ENCODE peak calls at places on chromosomes 16 and 17, in ten cellular contexts. R is prostate gland, V is tibial nerve, Y is heart left ventricle, I is transverse colon, U is stomach, X is A549, Z is adrenal gland, N is spleen, O is uterus. B is an unnamed sample.
A peak's percentile ranks its signal among the peaks of the same experiment; 100 is the strongest.

GRCh38 chr16:67825906-67826305 is 16.2 kb upstream of the THAP11 start:
- DNase-seq in R (no peak), V (no peak), Y (no peak), I (no peak), U (no peak), X (no peak), Z (no peak), N (no peak), O (no peak), B (no peak)

GRCh38 chr16:23578096-23578830 is 17.9 kb downstream of the NDUFAB1 start:
- DNase-seq in R (no peak), V (no peak), Y (no peak), I (no peak), U (no peak), X (no peak), Z (no peak), N (no peak), O (no peak), B (no peak)

GRCh38 chr16:70574595-70575271 is 51.1 kb downstream of the SF3B3 start:
- DNase-seq in R (no peak), V (no peak), Y (no peak), I (no peak), U (no peak), X (no peak), Z (no peak), N (no peak), O (no peak), B (no peak)

GRCh38 chr17:58084317-58084981 is 1.2 kb downstream of the DYNLL2 start:
- DNase-seq in R (peak; percentile 46), V (peak; percentile 17), Y (no peak), I (peak; percentile 47), U (peak; percentile 61), X (peak; percentile 61), Z (peak; percentile 66), N (peak; percentile 77), O (peak; percentile 33), B (peak; percentile 50)

GRCh38 chr17:77495575-77495974 is 354.8 kb downstream of the SEC14L1 start:
- DNase-seq in R (no peak), V (no peak), Y (peak; percentile 13), I (peak; percentile 5), U (no peak), X (no peak), Z (no peak), N (peak; percentile 69), O (no peak), B (peak; percentile 37)

GRCh38 chr17:17933775-17934174 is 38.4 kb downstream of the TOM1L2 start:
- DNase-seq in R (no peak), V (no peak), Y (no peak), I (no peak), U (no peak), X (no peak), Z (no peak), N (no peak), O (no peak), B (no peak)

GRCh38 chr17:65249774-65250173 is 112.6 kb downstream of the RGS9 start:
- DNase-seq in R (no peak), V (no peak), Y (no peak), I (no peak), U (no peak), X (peak; percentile 19), Z (no peak), N (no peak), O (no peak), B (no peak)

GRCh38 chr17:28937044-28937729 is 14.1 kb downstream of the PHF12 start:
- DNase-seq in R (peak; percentile 84), V (peak; percentile 51), Y (no peak), I (no peak), U (no peak), X (no peak), Z (no peak), N (no peak), O (no peak), B (no peak)

GRCh38 chr16:75263291-75263962 is 12.0 kb upstream of the BCAR1 start:
- DNase-seq in R (no peak), V (no peak), Y (no peak), I (no peak), U (no peak), X (no peak), Z (peak; percentile 74), N (no peak), O (peak; percentile 17), B (no peak)

GRCh38 chr16:9109255-9109654 is 17.8 kb downstream of the HAPSTR1 start:
- DNase-seq in R (no peak), V (no peak), Y (no peak), I (no peak), U (no peak), X (no peak), Z (no peak), N (no peak), O (no peak), B (no peak)

GRCh38 chr17:77318021-77318420 is 177.3 kb downstream of the SEC14L1 start:
- DNase-seq in R (no peak), V (no peak), Y (no peak), I (peak; percentile 8), U (no peak), X (no peak), Z (no peak), N (peak; percentile 57), O (no peak), B (no peak)

GRCh38 chr16:57356547-57356946 is 2.0 kb upstream of the CCL22 start:
- DNase-seq in R (no peak), V (no peak), Y (no peak), I (no peak), U (peak; percentile 8), X (no peak), Z (no peak), N (no peak), O (no peak), B (no peak)

GRCh38 chr16:57355898-57356414 is 2.6 kb upstream of the CCL22 start:
- DNase-seq in R (no peak), V (no peak), Y (no peak), I (no peak), U (peak; percentile 4), X (no peak), Z (no peak), N (no peak), O (no peak), B (no peak)

GRCh38 chr16:57360321-57360935 is 1.8 kb downstream of the CCL22 start:
- DNase-seq in R (no peak), V (no peak), Y (no peak), I (no peak), U (no peak), X (no peak), Z (no peak), N (peak; percentile 59), O (no peak), B (no peak)

GRCh38 chr16:57357330-57358151 is 1.0 kb upstream of the CCL22 start:
- DNase-seq in R (no peak), V (no peak), Y (no peak), I (no peak), U (peak; percentile 20), X (no peak), Z (no peak), N (no peak), O (no peak), B (no peak)

DNA sequence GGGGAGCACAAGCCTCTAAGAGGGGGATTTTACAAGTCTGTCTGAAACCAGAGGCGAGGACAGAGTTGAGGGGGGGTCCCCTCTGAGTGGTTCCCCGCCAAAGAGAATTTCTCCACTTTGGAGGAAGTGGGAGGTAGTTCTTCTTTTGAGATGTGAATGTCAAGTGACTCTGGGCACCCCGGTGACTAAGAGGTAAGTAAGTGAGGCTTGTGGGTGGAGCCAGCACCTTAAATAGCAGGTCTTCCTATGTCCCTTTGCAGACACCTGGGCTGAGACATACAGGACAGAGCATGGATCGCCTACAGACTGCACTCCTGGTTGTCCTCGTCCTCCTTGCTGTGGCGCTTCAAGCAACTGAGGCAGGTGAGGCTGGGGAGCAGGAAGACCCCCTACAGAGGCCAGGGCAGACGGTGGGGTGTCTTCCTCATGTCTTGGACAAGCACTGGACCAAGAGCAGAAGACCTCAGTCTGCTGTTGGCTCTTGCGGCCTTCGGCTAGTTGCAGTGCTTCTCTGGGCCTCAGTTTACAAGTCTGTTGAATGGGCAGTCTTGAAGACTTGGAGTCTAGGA is at the start of gene CCL22:
- DNase-seq in R (no peak), V (no peak), Y (no peak), I (no peak), U (peak; percentile 26), X (no peak), Z (no peak), N (no peak), O (no peak), B (no peak)
- TF ChIP-seq POLR2A in R (no peak), V (no peak), Y (no peak), I (no peak), U (no peak), X (no peak), Z (no peak), N (no peak), O (no peak), B (no peak)

DNA sequence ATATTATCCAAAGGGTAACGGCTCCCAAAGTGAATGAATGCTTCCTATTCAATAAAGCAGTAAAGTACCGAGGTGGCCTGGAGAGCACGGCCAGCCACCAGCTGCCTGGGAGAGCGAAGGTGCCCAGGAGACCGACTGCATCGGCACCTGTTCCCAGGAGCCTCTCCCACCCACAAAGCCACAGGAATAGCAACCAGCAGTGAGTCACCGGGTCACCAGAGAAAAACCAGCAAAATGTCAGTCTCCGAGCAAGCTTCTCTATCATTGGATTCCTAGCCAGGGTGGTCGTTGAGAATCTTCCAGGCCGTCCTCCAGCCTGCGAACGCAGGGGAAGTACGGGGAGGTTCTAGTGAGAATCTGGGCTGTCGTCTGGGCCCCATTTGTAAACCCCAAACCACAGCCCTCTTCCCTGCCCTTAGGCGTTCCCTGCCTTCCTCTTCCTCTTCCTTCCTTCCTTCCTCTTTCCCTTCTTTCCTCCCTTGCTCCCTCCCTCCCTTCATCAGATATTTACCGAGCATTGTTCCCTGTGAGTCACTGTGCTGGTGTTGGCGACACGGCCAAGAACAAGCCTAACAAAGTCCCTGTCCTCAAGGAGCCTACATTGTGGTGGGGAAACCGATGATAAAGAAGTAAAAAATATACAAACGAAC is 114.6 kb downstream of the SLC39A11 start:
- DNase-seq in R (no peak), V (no peak), Y (no peak), I (no peak), U (no peak), X (no peak), Z (no peak), N (no peak), O (no peak), B (no peak)
- H3K27ac ChIP-seq in R (no peak overlapping the region), V (no peak overlapping the region), Y (peak overlapping the region; percentile 28), I (no peak overlapping the region), U (peak overlapping the region; percentile 84), X (no peak overlapping the region), Z (no peak overlapping the region), N (no peak overlapping the region), O (no peak overlapping the region), B (no peak overlapping the region)

GRCh38 chr17:42313389-42313772 is 25.1 kb downstream of the STAT5A start:
- DNase-seq in R (no peak), V (no peak), Y (no peak), I (no peak), U (no peak), X (no peak), Z (no peak), N (no peak), O (no peak), B (no peak)
- TF ChIP-seq POLR2A in R (no peak), V (no peak), Y (no peak), I (no peak), U (no peak), X (no peak), Z (no peak), N (no peak), O (no peak), B (no peak)

DNA sequence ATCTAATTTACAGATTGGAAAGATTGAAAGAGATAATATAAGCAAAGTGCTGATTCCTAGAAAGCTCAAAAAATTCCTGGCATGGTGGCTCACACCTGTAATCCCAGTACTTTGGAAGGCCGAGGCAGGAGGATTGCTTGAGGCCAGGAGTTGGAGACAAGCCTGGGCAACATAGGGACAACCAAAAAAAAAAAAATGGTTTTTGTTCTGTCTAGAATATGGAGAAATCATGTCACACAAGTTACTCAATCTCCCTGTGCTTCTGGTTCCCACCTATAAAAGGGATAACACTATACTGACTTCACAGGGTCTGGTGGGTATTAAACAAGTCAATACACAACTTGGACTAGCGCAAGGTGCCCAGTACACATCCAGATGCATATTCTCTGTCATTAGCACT is 18.4 kb downstream of the ARHGAP17 start:
- DNase-seq in R (no peak), V (no peak), Y (no peak), I (no peak), U (no peak), X (no peak), Z (no peak), N (no peak), O (no peak), B (no peak)
- H3K27ac ChIP-seq in R (no peak overlapping the region), V (no peak overlapping the region), Y (peak overlapping the region; percentile 83), I (no peak overlapping the region), U (no peak overlapping the region), X (no peak overlapping the region), Z (no peak overlapping the region), N (no peak overlapping the region), O (no peak overlapping the region), B (no peak overlapping the region)

B was measured in ovary.